ENCODE peak calls at places on chromosome 17, in nine cellular contexts. E is PC-3, T is left lung, Q is GM12865, C is colonic mucosa, F is dorsolateral prefrontal cortex, D is cardiac muscle cell, U is tibial artery, A is OCI-LY7. S is an unnamed sample.

GRCh38 chr17:17849863-17850373 is 13.1 kb upstream of the SREBF1 start:
- DNase-seq in A (peak; percentile 85), Q (peak; percentile 59), F (peak; percentile 56), E (peak; percentile 25), U (peak; percentile 66), T (peak; percentile 28), D (peak; percentile 68), C (no peak), S (no peak)

GRCh38 chr17:16521070-16521727 is 29.2 kb upstream of the LRRC75A start:
- DNase-seq in F (peak; percentile 60), T (no peak), Q (peak; percentile 88), U (peak; percentile 57), C (peak; percentile 84), A (peak; percentile 87), D (peak; percentile 94), E (peak; percentile 94), S (peak; percentile 88)

GRCh38 chr17:77208217-77208808 is 67.5 kb downstream of the SEC14L1 start:
- DNase-seq in T (no peak), Q (no peak), F (peak; percentile 78), D (peak; percentile 50), C (no peak), U (peak; percentile 40), E (no peak), A (no peak), S (peak; percentile 22)

GRCh38 chr17:75428775-75429469 is 23.4 kb upstream of the GRB2 start:
- DNase-seq in C (no peak), U (no peak), A (no peak), F (no peak), Q (no peak), E (peak; percentile 82), T (no peak), D (peak; percentile 63), S (no peak)

GRCh38 chr17:830381-830780 is 48.2 kb downstream of the MRM3 start:
- DNase-seq in A (no peak), C (no peak), T (no peak), F (no peak), D (no peak), Q (no peak), E (no peak), U (no peak), S (no peak)

GRCh38 chr17:9268546-9268945 is 247.2 kb downstream of the NTN1 start:
- DNase-seq in T (peak; percentile 7), U (no peak), E (no peak), Q (no peak), A (no peak), C (no peak), D (no peak), F (no peak), S (no peak)

GRCh38 chr17:27541326-27542023 is 85.2 kb downstream of the KSR1 start:
- DNase-seq in T (no peak), E (no peak), C (no peak), U (no peak), D (no peak), Q (no peak), A (no peak), F (no peak), S (no peak)

GRCh38 chr17:57135748-57136342 is 50.8 kb downstream of the AKAP1 start:
- DNase-seq in A (no peak), T (no peak), E (no peak), Q (no peak), C (no peak), D (no peak), U (no peak), F (no peak), S (no peak)

GRCh38 chr17:9212376-9213310 is 191.3 kb downstream of the NTN1 start:
- DNase-seq in D (no peak), E (no peak), Q (no peak), T (peak; percentile 67), A (no peak), F (no peak), U (no peak), C (no peak), S (no peak)

GRCh38 chr17:3935140-3935542 is 18.9 kb upstream of the P2RX1 start:
- DNase-seq in Q (peak; percentile 75), D (peak; percentile 89), A (peak; percentile 71), U (no peak), C (peak; percentile 79), T (peak; percentile 89), F (no peak), E (peak; percentile 77), S (peak; percentile 27)

GRCh38 chr17:63071797-63072196 is 105.8 kb downstream of the TANC2 start:
- DNase-seq in F (no peak), D (no peak), C (no peak), A (no peak), Q (no peak), E (no peak), U (no peak), T (no peak), S (no peak)

GRCh38 chr17:63078707-63079106 is 112.7 kb downstream of the TANC2 start:
- DNase-seq in A (no peak), E (no peak), C (no peak), F (no peak), Q (no peak), T (no peak), U (no peak), D (no peak), S (no peak)

GRCh38 chr17:63070031-63070430 is 104.0 kb downstream of the TANC2 start:
- DNase-seq in Q (no peak), A (no peak), C (no peak), U (no peak), E (no peak), D (peak; percentile 10), F (no peak), T (no peak), S (no peak)

GRCh38 chr17:63075969-63076368 is 109.9 kb downstream of the TANC2 start:
- DNase-seq in C (no peak), Q (peak; percentile 3), T (no peak), A (no peak), D (no peak), U (no peak), F (no peak), E (no peak), S (no peak)
- TF ChIP-seq CTCF in C (no peak), Q (no peak), T (no peak), A (no peak), D (no peak), U (no peak), F (no peak), E (no peak), S (no peak)

GRCh38 chr17:49111934-49112333 is 20.6 kb upstream of the B4GALNT2 start:
- DNase-seq in Q (no peak), F (no peak), U (no peak), D (no peak), E (peak; percentile 63), A (no peak), T (no peak), C (no peak), S (no peak)

GRCh38 chr17:49107211-49107557 is 25.4 kb upstream of the B4GALNT2 start:
- DNase-seq in D (no peak), C (no peak), U (no peak), Q (no peak), A (no peak), T (no peak), E (no peak), F (no peak), S (no peak)

GRCh38 chr17:49110504-49110903 is 22.1 kb upstream of the B4GALNT2 start:
- DNase-seq in F (no peak), A (no peak), Q (no peak), U (no peak), C (no peak), T (no peak), E (peak; percentile 44), D (no peak), S (no peak)

GRCh38 chr17:49106366-49107210 is 26.0 kb upstream of the B4GALNT2 start:
- DNase-seq in F (no peak), D (peak; percentile 44), E (peak; percentile 61), U (no peak), T (no peak), A (no peak), Q (no peak), C (no peak), S (no peak)

GRCh38 chr17:49108318-49108717 is 24.3 kb upstream of the B4GALNT2 start:
- DNase-seq in E (peak; percentile 76), A (no peak), D (peak; percentile 64), T (no peak), F (no peak), C (no peak), Q (no peak), U (no peak), S (peak; percentile 75)
- H3K4me3 ChIP-seq in E (no peak overlapping the region), A (no peak overlapping the region), D (no peak overlapping the region), T (no peak overlapping the region), F (no peak overlapping the region), C (no peak overlapping the region), Q (no peak overlapping the region), U (no peak overlapping the region), S (no peak overlapping the region)

GRCh38 chr17:73357981-73358380 is 46.2 kb upstream of the CDC42EP4 start:
- DNase-seq in T (no peak), U (no peak), A (no peak), E (no peak), F (no peak), Q (no peak), C (no peak), D (no peak), S (no peak)

GRCh38 chr17:73360961-73361761 is 49.4 kb upstream of the CDC42EP4 start:
- DNase-seq in C (no peak), D (no peak), U (no peak), A (no peak), Q (no peak), F (no peak), E (no peak), T (no peak), S (no peak)

GRCh38 chr17:73358668-73359067 is 46.9 kb upstream of the CDC42EP4 start:
- DNase-seq in F (no peak), C (no peak), U (no peak), T (no peak), Q (no peak), D (no peak), A (no peak), E (no peak), S (no peak)

GRCh38 chr17:73359255-73359816 is 47.5 kb upstream of the CDC42EP4 start:
- DNase-seq in C (no peak), Q (no peak), D (no peak), E (no peak), T (no peak), A (no peak), U (no peak), F (no peak), S (no peak)

GRCh38 chr17:73359987-73360410 is 48.2 kb upstream of the CDC42EP4 start:
- DNase-seq in A (no peak), F (no peak), U (no peak), C (peak; percentile 71), Q (no peak), D (no peak), E (peak; percentile 78), T (peak; percentile 87), S (peak; percentile 88)
- TF ChIP-seq CTCF in A (no peak), F (no peak), U (no peak), C (no peak), Q (no peak), D (no peak), E (peak; percentile 52), T (no peak), S (peak; percentile 47)

DNA sequence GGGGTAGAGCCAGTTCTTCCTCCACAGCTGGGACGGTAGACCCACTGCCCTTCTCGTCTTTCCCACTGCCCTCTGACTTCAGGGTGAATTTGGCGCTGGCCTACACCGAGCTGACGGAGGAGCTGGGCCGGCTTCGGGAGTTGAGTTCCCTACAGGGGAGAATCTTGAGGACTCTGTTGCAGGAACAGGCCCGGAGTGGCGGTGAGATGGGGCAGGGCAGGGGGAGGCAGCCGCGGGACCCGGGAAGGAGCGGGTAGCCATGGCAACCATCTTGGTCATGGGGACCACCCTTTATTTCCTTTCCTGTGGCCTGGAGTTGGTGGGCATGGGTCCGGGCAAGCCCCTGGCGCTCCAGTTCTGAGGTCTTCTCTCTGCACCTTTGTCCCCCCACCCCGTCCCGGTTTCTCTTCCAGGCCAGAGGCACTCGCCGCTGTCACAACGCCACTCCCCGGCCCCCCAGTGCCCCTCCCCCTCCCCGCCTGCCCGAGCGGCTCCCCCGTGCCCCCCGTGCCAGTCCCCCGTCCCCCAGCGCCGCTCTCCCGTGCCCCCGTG is 14.4 kb downstream of the TBKBP1 start:
- DNase-seq in F (no peak), Q (no peak), T (no peak), C (no peak), U (no peak), A (no peak), E (no peak), D (no peak), S (no peak)
- H3K4me3 ChIP-seq in F (peak overlapping the region; percentile 46), Q (no peak overlapping the region), T (no peak overlapping the region), C (no peak overlapping the region), U (peak overlapping the region; percentile 48), A (no peak overlapping the region), E (no peak overlapping the region), D (no peak overlapping the region), S (no peak overlapping the region)